ENCODE peak calls at places on chromosome 12, in nine cellular contexts. One of them, this sample, is unnamed.

GRCh38 chr12:70876952-70877351 is 43.6 kb downstream of the PTPRR start:
- DNase-seq in esophagus muscularis mucosa: no peak
- DNase-seq in mesendoderm: peak
- DNase-seq in substantia nigra: no peak
- DNase-seq in A673: no peak
- DNase-seq in CD8-positive, alpha-beta memory T cell: no peak
- DNase-seq in tibial artery: no peak
- DNase-seq in left ventricle myocardium inferior: no peak
- DNase-seq in SJCRH30: peak
- DNase-seq in this sample: peak

GRCh38 chr12:45231515-45232145 is 15.7 kb downstream of the ANO6 start:
- DNase-seq in esophagus muscularis mucosa: no peak
- DNase-seq in left ventricle myocardium inferior: no peak
- DNase-seq in mesendoderm: no peak
- DNase-seq in CD8-positive, alpha-beta memory T cell: no peak
- DNase-seq in A673: peak
- DNase-seq in substantia nigra: no peak
- DNase-seq in tibial artery: no peak
- DNase-seq in SJCRH30: peak
- DNase-seq in this sample: no peak

GRCh38 chr12:94586589-94587259 is 63.6 kb downstream of the TMCC3 start:
- DNase-seq in mesendoderm: no peak
- DNase-seq in left ventricle myocardium inferior: no peak
- DNase-seq in tibial artery: no peak
- DNase-seq in substantia nigra: no peak
- DNase-seq in CD8-positive, alpha-beta memory T cell: no peak
- DNase-seq in A673: no peak
- DNase-seq in esophagus muscularis mucosa: no peak
- DNase-seq in SJCRH30: no peak
- DNase-seq in this sample: no peak

GRCh38 chr12:53219116-53219955 is 12.3 kb upstream of the ITGB7 start:
- DNase-seq in esophagus muscularis mucosa: no peak
- DNase-seq in tibial artery: no peak
- DNase-seq in left ventricle myocardium inferior: peak
- DNase-seq in SJCRH30: peak
- DNase-seq in mesendoderm: no peak
- DNase-seq in A673: peak
- DNase-seq in CD8-positive, alpha-beta memory T cell: no peak
- DNase-seq in substantia nigra: no peak
- DNase-seq in this sample: no peak

GRCh38 chr12:115934877-115935276 is 342.6 kb downstream of the MED13L start:
- DNase-seq in esophagus muscularis mucosa: no peak
- DNase-seq in CD8-positive, alpha-beta memory T cell: no peak
- DNase-seq in left ventricle myocardium inferior: no peak
- DNase-seq in mesendoderm: no peak
- DNase-seq in substantia nigra: no peak
- DNase-seq in A673: no peak
- DNase-seq in tibial artery: no peak
- DNase-seq in SJCRH30: no peak
- DNase-seq in this sample: no peak

GRCh38 chr12:69732088-69732487 is 6.6 kb upstream of the RAB3IP start:
- DNase-seq in mesendoderm: no peak
- DNase-seq in tibial artery: no peak
- DNase-seq in SJCRH30: no peak
- DNase-seq in A673: no peak
- DNase-seq in CD8-positive, alpha-beta memory T cell: no peak
- DNase-seq in substantia nigra: no peak
- DNase-seq in esophagus muscularis mucosa: no peak
- DNase-seq in left ventricle myocardium inferior: no peak
- DNase-seq in this sample: no peak

GRCh38 chr12:53061404-53062010 is 11.6 kb downstream of the TNS2 start:
- DNase-seq in A673: no peak
- DNase-seq in mesendoderm: peak
- DNase-seq in CD8-positive, alpha-beta memory T cell: no peak
- DNase-seq in SJCRH30: no peak
- DNase-seq in tibial artery: peak
- DNase-seq in substantia nigra: no peak
- DNase-seq in esophagus muscularis mucosa: no peak
- DNase-seq in left ventricle myocardium inferior: no peak
- DNase-seq in this sample: no peak

GRCh38 chr12:31362115-31362758 is 36.3 kb upstream of the SINHCAF start:
- DNase-seq in A673: no peak
- DNase-seq in mesendoderm: peak
- DNase-seq in substantia nigra: no peak
- DNase-seq in SJCRH30: peak
- DNase-seq in left ventricle myocardium inferior: no peak
- DNase-seq in CD8-positive, alpha-beta memory T cell: no peak
- DNase-seq in tibial artery: no peak
- DNase-seq in esophagus muscularis mucosa: no peak
- DNase-seq in this sample: no peak

GRCh38 chr12:12941450-12942350 is 10.3 kb downstream of the GPRC5D start:
- DNase-seq in left ventricle myocardium inferior: no peak
- DNase-seq in esophagus muscularis mucosa: peak
- DNase-seq in CD8-positive, alpha-beta memory T cell: no peak
- DNase-seq in mesendoderm: no peak
- DNase-seq in SJCRH30: peak
- DNase-seq in A673: no peak
- DNase-seq in tibial artery: no peak
- DNase-seq in substantia nigra: no peak
- DNase-seq in this sample: no peak

GRCh38 chr12:107379852-107380567 is 286.7 kb upstream of the CRY1 start:
- DNase-seq in A673: peak
- DNase-seq in substantia nigra: no peak
- DNase-seq in SJCRH30: peak
- DNase-seq in mesendoderm: no peak
- DNase-seq in left ventricle myocardium inferior: no peak
- DNase-seq in esophagus muscularis mucosa: no peak
- DNase-seq in tibial artery: no peak
- DNase-seq in CD8-positive, alpha-beta memory T cell: no peak
- DNase-seq in this sample: peak

GRCh38 chr12:40999212-40999611 is 188.9 kb upstream of the PDZRN4 start:
- DNase-seq in CD8-positive, alpha-beta memory T cell: no peak
- DNase-seq in A673: peak
- DNase-seq in substantia nigra: no peak
- DNase-seq in esophagus muscularis mucosa: no peak
- DNase-seq in tibial artery: no peak
- DNase-seq in mesendoderm: no peak
- DNase-seq in SJCRH30: peak
- DNase-seq in left ventricle myocardium inferior: no peak
- DNase-seq in this sample: no peak

GRCh38 chr12:45989857-45990467 is 412 bp downstream of the SCAF11 start:
- DNase-seq in CD8-positive, alpha-beta memory T cell: peak
- DNase-seq in esophagus muscularis mucosa: peak
- DNase-seq in SJCRH30: peak
- DNase-seq in substantia nigra: peak
- DNase-seq in A673: peak
- DNase-seq in left ventricle myocardium inferior: peak
- DNase-seq in tibial artery: peak
- DNase-seq in mesendoderm: peak
- DNase-seq in this sample: no peak

GRCh38 chr12:125454786-125455450 is 389.7 kb downstream of the AACS start:
- DNase-seq in tibial artery: no peak
- DNase-seq in mesendoderm: no peak
- DNase-seq in left ventricle myocardium inferior: no peak
- DNase-seq in CD8-positive, alpha-beta memory T cell: no peak
- DNase-seq in substantia nigra: no peak
- DNase-seq in SJCRH30: no peak
- DNase-seq in esophagus muscularis mucosa: no peak
- DNase-seq in A673: no peak
- DNase-seq in this sample: no peak

GRCh38 chr12:49957570-49957967 is 4.1 kb upstream of the AQP5 start:
- DNase-seq in left ventricle myocardium inferior: no peak
- DNase-seq in substantia nigra: no peak
- DNase-seq in CD8-positive, alpha-beta memory T cell: no peak
- DNase-seq in A673: no peak
- DNase-seq in SJCRH30: no peak
- DNase-seq in esophagus muscularis mucosa: no peak
- DNase-seq in tibial artery: no peak
- DNase-seq in mesendoderm: no peak
- DNase-seq in this sample: no peak

GRCh38 chr12:11822071-11822818 is 172.8 kb downstream of the ETV6 start:
- DNase-seq in left ventricle myocardium inferior: no peak
- DNase-seq in substantia nigra: no peak
- DNase-seq in SJCRH30: peak
- DNase-seq in esophagus muscularis mucosa: no peak
- DNase-seq in tibial artery: no peak
- DNase-seq in CD8-positive, alpha-beta memory T cell: peak
- DNase-seq in A673: peak
- DNase-seq in mesendoderm: no peak
- DNase-seq in this sample: no peak

GRCh38 chr12:124476011-124476400 is 91.4 kb downstream of the NCOR2 start:
- DNase-seq in CD8-positive, alpha-beta memory T cell: no peak
- DNase-seq in SJCRH30: no peak
- DNase-seq in left ventricle myocardium inferior: no peak
- DNase-seq in mesendoderm: no peak
- DNase-seq in esophagus muscularis mucosa: no peak
- DNase-seq in substantia nigra: no peak
- DNase-seq in A673: no peak
- DNase-seq in tibial artery: no peak
- DNase-seq in this sample: no peak

GRCh38 chr12:751828-752672 is at the start of gene WNK1:
- DNase-seq in CD8-positive, alpha-beta memory T cell: peak
- DNase-seq in left ventricle myocardium inferior: peak
- DNase-seq in A673: peak
- DNase-seq in mesendoderm: peak
- DNase-seq in tibial artery: peak
- DNase-seq in esophagus muscularis mucosa: peak
- DNase-seq in SJCRH30: peak
- DNase-seq in substantia nigra: peak
- DNase-seq in this sample: peak
- H3K27ac ChIP-seq in CD8-positive, alpha-beta memory T cell: peak
- H3K27ac ChIP-seq in left ventricle myocardium inferior: peak
- H3K27ac ChIP-seq in A673: peak
- H3K27ac ChIP-seq in mesendoderm: peak
- H3K27ac ChIP-seq in tibial artery: peak
- H3K27ac ChIP-seq in esophagus muscularis mucosa: peak
- H3K27ac ChIP-seq in SJCRH30: peak
- H3K27ac ChIP-seq in substantia nigra: peak
- H3K27ac ChIP-seq in this sample: peak

GRCh38 chr12:110907583-110907982 is 12.8 kb downstream of the MYL2 start:
- DNase-seq in A673: no peak
- DNase-seq in tibial artery: no peak
- DNase-seq in SJCRH30: no peak
- DNase-seq in substantia nigra: no peak
- DNase-seq in mesendoderm: no peak
- DNase-seq in esophagus muscularis mucosa: no peak
- DNase-seq in left ventricle myocardium inferior: no peak
- DNase-seq in CD8-positive, alpha-beta memory T cell: no peak
- DNase-seq in this sample: no peak
- H3K27ac ChIP-seq in A673: no peak
- H3K27ac ChIP-seq in tibial artery: no peak
- H3K27ac ChIP-seq in SJCRH30: no peak
- H3K27ac ChIP-seq in substantia nigra: no peak
- H3K27ac ChIP-seq in mesendoderm: no peak
- H3K27ac ChIP-seq in esophagus muscularis mucosa: no peak
- H3K27ac ChIP-seq in left ventricle myocardium inferior: peak
- H3K27ac ChIP-seq in CD8-positive, alpha-beta memory T cell: no peak
- H3K27ac ChIP-seq in this sample: no peak

GRCh38 chr12:110647669-110648068 is 33.7 kb downstream of the TCTN1 start:
- DNase-seq in mesendoderm: no peak
- DNase-seq in SJCRH30: no peak
- DNase-seq in substantia nigra: no peak
- DNase-seq in esophagus muscularis mucosa: no peak
- DNase-seq in CD8-positive, alpha-beta memory T cell: no peak
- DNase-seq in A673: no peak
- DNase-seq in tibial artery: no peak
- DNase-seq in left ventricle myocardium inferior: no peak
- DNase-seq in this sample: no peak
- H3K27ac ChIP-seq in mesendoderm: no peak
- H3K27ac ChIP-seq in SJCRH30: no peak
- H3K27ac ChIP-seq in substantia nigra: peak
- H3K27ac ChIP-seq in esophagus muscularis mucosa: no peak
- H3K27ac ChIP-seq in CD8-positive, alpha-beta memory T cell: no peak
- H3K27ac ChIP-seq in A673: no peak
- H3K27ac ChIP-seq in tibial artery: no peak
- H3K27ac ChIP-seq in left ventricle myocardium inferior: no peak
- H3K27ac ChIP-seq in this sample: no peak

GRCh38 chr12:132710062-132710421 is 600 bp upstream of the PGAM5 start:
- DNase-seq in substantia nigra: no peak
- DNase-seq in CD8-positive, alpha-beta memory T cell: no peak
- DNase-seq in esophagus muscularis mucosa: no peak
- DNase-seq in tibial artery: no peak
- DNase-seq in mesendoderm: no peak
- DNase-seq in SJCRH30: no peak
- DNase-seq in A673: no peak
- DNase-seq in left ventricle myocardium inferior: no peak
- DNase-seq in this sample: no peak

GRCh38 chr12:132708150-132708549 is 2.5 kb upstream of the PGAM5 start:
- DNase-seq in mesendoderm: no peak
- DNase-seq in left ventricle myocardium inferior: no peak
- DNase-seq in CD8-positive, alpha-beta memory T cell: no peak
- DNase-seq in A673: no peak
- DNase-seq in SJCRH30: no peak
- DNase-seq in esophagus muscularis mucosa: no peak
- DNase-seq in substantia nigra: no peak
- DNase-seq in tibial artery: no peak
- DNase-seq in this sample: no peak

GRCh38 chr12:132710422-132711168 is at the start of gene PGAM5:
- DNase-seq in tibial artery: peak
- DNase-seq in substantia nigra: peak
- DNase-seq in esophagus muscularis mucosa: peak
- DNase-seq in A673: peak
- DNase-seq in CD8-positive, alpha-beta memory T cell: peak
- DNase-seq in mesendoderm: peak
- DNase-seq in left ventricle myocardium inferior: peak
- DNase-seq in SJCRH30: peak
- DNase-seq in this sample: peak

GRCh38 chr12:132713123-132713522 is 2.5 kb downstream of the PGAM5 start:
- DNase-seq in A673: no peak
- DNase-seq in SJCRH30: no peak
- DNase-seq in esophagus muscularis mucosa: no peak
- DNase-seq in tibial artery: no peak
- DNase-seq in left ventricle myocardium inferior: no peak
- DNase-seq in CD8-positive, alpha-beta memory T cell: no peak
- DNase-seq in substantia nigra: no peak
- DNase-seq in mesendoderm: no peak
- DNase-seq in this sample: peak

DNA sequence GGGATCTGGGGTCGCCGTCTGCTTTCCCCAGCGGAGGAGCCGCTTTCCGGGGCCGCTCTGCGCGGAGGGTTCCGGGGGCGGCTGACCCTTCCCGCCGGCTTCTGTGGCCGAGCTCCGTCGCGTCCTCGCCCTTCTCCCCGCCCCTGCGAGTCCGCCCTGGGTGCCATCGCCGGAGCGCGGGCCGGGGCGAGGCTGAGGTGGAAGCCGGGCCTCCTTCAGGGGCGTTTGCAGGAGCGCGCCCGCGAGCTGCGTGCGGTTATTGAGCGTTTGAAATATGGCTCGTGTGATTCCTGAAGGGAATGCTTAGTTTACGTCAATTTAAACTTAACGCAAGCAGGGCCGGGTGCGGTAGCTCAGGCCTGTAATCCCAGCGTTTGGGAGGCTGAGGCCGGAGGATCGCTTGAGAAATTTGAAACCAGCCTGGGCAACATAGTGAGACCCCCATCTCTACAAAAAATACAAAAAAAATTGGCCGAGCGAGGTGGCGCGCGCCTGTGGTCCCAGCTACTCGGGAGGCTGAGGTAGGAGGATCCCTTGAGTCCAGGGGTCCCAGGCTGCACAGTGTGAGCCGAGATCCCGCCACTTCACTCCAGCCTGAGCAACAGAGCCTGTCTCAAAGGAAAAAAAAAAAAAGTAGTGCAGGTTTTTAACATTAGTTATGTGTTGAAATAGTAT is 664 bp downstream of the PGAM5 start:
- DNase-seq in mesendoderm: peak
- DNase-seq in CD8-positive, alpha-beta memory T cell: no peak
- DNase-seq in esophagus muscularis mucosa: no peak
- DNase-seq in SJCRH30: peak
- DNase-seq in tibial artery: no peak
- DNase-seq in substantia nigra: no peak
- DNase-seq in left ventricle myocardium inferior: no peak
- DNase-seq in A673: no peak
- DNase-seq in this sample: no peak
- H3K27ac ChIP-seq in mesendoderm: peak
- H3K27ac ChIP-seq in CD8-positive, alpha-beta memory T cell: peak
- H3K27ac ChIP-seq in esophagus muscularis mucosa: peak
- H3K27ac ChIP-seq in SJCRH30: peak
- H3K27ac ChIP-seq in tibial artery: peak
- H3K27ac ChIP-seq in substantia nigra: peak
- H3K27ac ChIP-seq in left ventricle myocardium inferior: peak
- H3K27ac ChIP-seq in A673: peak
- H3K27ac ChIP-seq in this sample: peak

This sample was measured in epithelial cell of prostate.